ENCODE peak calls at places on chromosomes 7 and 10, in eight cellular contexts. S, C, T, Z, E, W, X and M are unnamed samples.

GRCh38 chr7:44408596-44408995 is 81.9 kb downstream of the NUDCD3 start:
- DNase-seq in S (no peak), C (no peak), T (no peak), Z (no peak), E (no peak), W (no peak), X (no peak), M (no peak)

GRCh38 chr10:97117372-97117771 is 68.4 kb downstream of the SLIT1 start:
- DNase-seq in S (no peak), C (no peak), T (no peak), Z (no peak), E (no peak), W (no peak), X (no peak), M (no peak)

GRCh38 chr10:116014859-116015258 is 258.1 kb downstream of the GFRA1 start:
- DNase-seq in S (no peak), C (no peak), T (no peak), Z (no peak), E (no peak), W (no peak), X (no peak), M (no peak)

GRCh38 chr7:50953820-50954219 is 171.1 kb upstream of the GRB10 start:
- DNase-seq in S (no peak), C (no peak), T (no peak), Z (no peak), E (no peak), W (no peak), X (no peak), M (no peak)

GRCh38 chr7:12716134-12716667 is 28.8 kb downstream of the ARL4A start:
- DNase-seq in S (no peak), C (no peak), T (no peak), Z (no peak), E (no peak), W (no peak), X (no peak), M (no peak)

GRCh38 chr10:24279166-24279565 is 70.2 kb downstream of the KIAA1217 start:
- DNase-seq in S (no peak), C (no peak), T (no peak), Z (no peak), E (no peak), W (no peak), X (no peak), M (no peak)

GRCh38 chr7:92766461-92767003 is 69.8 kb downstream of the CDK6 start:
- DNase-seq in S (no peak), C (no peak), T (no peak), Z (no peak), E (no peak), W (no peak), X (no peak), M (no peak)

GRCh38 chr10:71191019-71191418 is 21.4 kb upstream of the UNC5B start:
- DNase-seq in S (no peak), C (no peak), T (no peak), Z (no peak), E (no peak), W (no peak), X (no peak), M (no peak)

GRCh38 chr10:95260909-95261552 is 29.8 kb downstream of the PDLIM1 start:
- DNase-seq in S (no peak), C (no peak), T (no peak), Z (no peak), E (no peak), W (no peak), X (no peak), M (no peak)

GRCh38 chr10:51124852-51125251 is 50.6 kb downstream of the PRKG1 start:
- DNase-seq in S (no peak), C (no peak), T (no peak), Z (no peak), E (no peak), W (no peak), X (no peak), M (no peak)

GRCh38 chr7:155879592-155879991 is 67.3 kb upstream of the SHH start:
- DNase-seq in S (no peak), C (no peak), T (no peak), Z (no peak), E (no peak), W (no peak), X (no peak), M (no peak)

GRCh38 chr7:75842836-75843446 is 29.3 kb upstream of the CCL24 start:
- DNase-seq in S (no peak), C (no peak), T (no peak), Z (no peak), E (no peak), W (no peak), X (no peak), M (no peak)

GRCh38 chr10:97531401-97531985 is 32.8 kb downstream of the UBTD1 start:
- DNase-seq in S (no peak), C (no peak), T (no peak), Z (no peak), E (no peak), W (no peak), X (no peak), M (no peak)

GRCh38 chr10:128124813-128125403 is 1.3 kb downstream of the MKI67 start:
- DNase-seq in S (no peak), C (no peak), T (no peak), Z (no peak), E (no peak), W (no peak), X (no peak), M (no peak)

GRCh38 chr7:102421706-102422105 is 11.7 kb upstream of the ORAI2 start:
- DNase-seq in S (no peak), C (no peak), T (no peak), Z (no peak), E (no peak), W (no peak), X (no peak), M (no peak)

GRCh38 chr10:77160679-77161078 is 476.9 kb downstream of the KCNMA1 start:
- DNase-seq in S (no peak), C (peak; percentile 71), T (no peak), Z (no peak), E (no peak), W (no peak), X (no peak), M (no peak)

GRCh38 chr10:131311661-131312260 is at the start of gene TCERG1L:
- DNase-seq in S (no peak), C (peak; percentile 36), T (no peak), Z (no peak), E (peak; percentile 66), W (no peak), X (no peak), M (no peak)

GRCh38 chr10:29658984-29659769 is 24.4 kb upstream of the SVIL start:
- DNase-seq in S (no peak), C (no peak), T (peak; percentile 11), Z (peak; percentile 40), E (no peak), W (no peak), X (peak; percentile 43), M (peak; percentile 47)

GRCh38 chr7:20964214-20964613 is 177.5 kb upstream of the SP8 start:
- DNase-seq in S (no peak), C (peak; percentile 90), T (no peak), Z (no peak), E (no peak), W (no peak), X (no peak), M (no peak)

GRCh38 chr10:45422862-45423659 is 49.0 kb downstream of the ALOX5 start:
- DNase-seq in S (no peak), C (no peak), T (no peak), Z (no peak), E (no peak), W (no peak), X (no peak), M (no peak)

GRCh38 chr10:68106656-68107055 is 2.6 kb upstream of the MYPN start:
- DNase-seq in S (no peak), C (no peak), T (no peak), Z (no peak), E (no peak), W (no peak), X (no peak), M (no peak)

GRCh38 chr10:125063256-125063945 is 97.0 kb downstream of the CTBP2 start:
- DNase-seq in S (no peak), C (no peak), T (no peak), Z (no peak), E (no peak), W (no peak), X (no peak), M (no peak)

GRCh38 chr7:26379711-26380110 is 88.0 kb downstream of the SNX10 start:
- DNase-seq in S (no peak), C (no peak), T (no peak), Z (no peak), E (no peak), W (no peak), X (no peak), M (no peak)

GRCh38 chr10:13820591-13821377 is 234.0 kb downstream of the PRPF18 start:
- DNase-seq in S (no peak), C (no peak), T (no peak), Z (no peak), E (no peak), W (no peak), X (no peak), M (no peak)

GRCh38 chr10:48238826-48239520 is 35.5 kb downstream of the FRMPD2 start:
- DNase-seq in S (no peak), C (no peak), T (no peak), Z (no peak), E (no peak), W (no peak), X (no peak), M (no peak)

GRCh38 chr7:24764972-24765744 is 7.9 kb upstream of the GSDME start:
- DNase-seq in S (no peak), C (no peak), T (no peak), Z (no peak), E (no peak), W (no peak), X (no peak), M (no peak)